ENCODE peak calls at places on chromosomes 4 and X, in seven cellular contexts. S is GM06990, D is uterus, F is H1, G is bronchial epithelial cell, C is mesothelial cell of epicardium, V is left lung. W is an unnamed sample.

GRCh38 chr4:126071346-126072333 is 756.9 kb downstream of the FAT4 start:
- DNase-seq in S (no peak), C (no peak), D (no peak), V (peak; percentile 35), G (peak; percentile 31), F (no peak), W (no peak)

GRCh38 chr4:159328766-159329165 is 225.9 kb downstream of the RAPGEF2 start:
- DNase-seq in D (no peak), C (no peak), S (no peak), V (no peak), G (no peak), F (no peak), W (no peak)

GRCh38 chr4:79455216-79455615 is 47.2 kb upstream of the GK2 start:
- DNase-seq in S (no peak), F (no peak), D (no peak), G (no peak), V (no peak), C (no peak), W (no peak)

GRCh38 chrX:119145241-119145653 is 17.6 kb upstream of the KIAA1210 start:
- DNase-seq in F (peak; percentile 52), D (no peak), V (no peak), G (peak; percentile 10), C (no peak), S (no peak), W (no peak)

GRCh38 chrX:38811515-38812239 is 10.4 kb downstream of the MID1IP1 start:
- DNase-seq in C (no peak), V (no peak), G (peak; percentile 87), F (no peak), S (no peak), D (no peak), W (no peak)

GRCh38 chrX:67619253-67619652 is 75.4 kb downstream of the AR start:
- DNase-seq in G (peak; percentile 90), S (no peak), D (no peak), C (no peak), F (no peak), V (no peak), W (no peak)

GRCh38 chrX:17680732-17681413 is 56.4 kb upstream of the SCML1 start:
- DNase-seq in D (no peak), V (no peak), F (no peak), C (no peak), S (no peak), G (no peak), W (no peak)

GRCh38 chrX:1582686-1583437 is 8.5 kb upstream of the AKAP17A start:
- DNase-seq in G (peak; percentile 70), C (no peak), S (no peak), V (no peak), D (no peak), F (peak; percentile 27), W (peak; percentile 75)

GRCh38 chr4:21769404-21770147 is 179.0 kb downstream of the KCNIP4 start:
- DNase-seq in D (no peak), G (peak; percentile 81), S (no peak), V (no peak), C (no peak), F (no peak), W (no peak)

GRCh38 chr4:104747635-104748034 is 252.9 kb upstream of the CXXC4 start:
- DNase-seq in S (no peak), V (no peak), D (no peak), C (no peak), G (peak; percentile 61), F (no peak), W (no peak)

GRCh38 chr4:70637239-70637920 is 8.8 kb downstream of the ENAM start:
- DNase-seq in D (no peak), F (no peak), G (no peak), S (no peak), V (no peak), C (no peak), W (no peak)

GRCh38 chr4:114043116-114043515 is 63.7 kb upstream of the ARSJ start:
- DNase-seq in C (no peak), F (no peak), G (peak; percentile 52), V (no peak), D (no peak), S (no peak), W (no peak)

GRCh38 chrX:19640693-19641374 is 125.5 kb upstream of the MAP3K15 start:
- DNase-seq in V (no peak), F (no peak), D (no peak), C (no peak), G (no peak), S (no peak), W (no peak)

GRCh38 chr4:5712517-5712916 is 1.5 kb downstream of the EVC start:
- DNase-seq in S (peak; percentile 69), D (no peak), F (no peak), V (no peak), C (no peak), G (peak; percentile 64), W (peak; percentile 80)

GRCh38 chrX:153336988-153337387 is 3.0 kb downstream of the ZNF275 start:
- DNase-seq in V (no peak), F (no peak), D (no peak), C (no peak), G (no peak), S (no peak), W (no peak)

GRCh38 chrX:50920132-50920531 is 9.6 kb downstream of the BMP15 start:
- DNase-seq in S (no peak), F (no peak), G (peak; percentile 40), D (no peak), C (no peak), V (no peak), W (no peak)

GRCh38 chr4:118711047-118711446 is 25.9 kb downstream of the METTL14 start:
- DNase-seq in F (no peak), D (no peak), C (no peak), S (no peak), G (no peak), V (no peak), W (no peak)

GRCh38 chr4:119671205-119671604 is 42.6 kb upstream of the PDE5A start:
- DNase-seq in S (no peak), C (no peak), D (no peak), F (no peak), V (no peak), G (no peak), W (no peak)

DNA sequence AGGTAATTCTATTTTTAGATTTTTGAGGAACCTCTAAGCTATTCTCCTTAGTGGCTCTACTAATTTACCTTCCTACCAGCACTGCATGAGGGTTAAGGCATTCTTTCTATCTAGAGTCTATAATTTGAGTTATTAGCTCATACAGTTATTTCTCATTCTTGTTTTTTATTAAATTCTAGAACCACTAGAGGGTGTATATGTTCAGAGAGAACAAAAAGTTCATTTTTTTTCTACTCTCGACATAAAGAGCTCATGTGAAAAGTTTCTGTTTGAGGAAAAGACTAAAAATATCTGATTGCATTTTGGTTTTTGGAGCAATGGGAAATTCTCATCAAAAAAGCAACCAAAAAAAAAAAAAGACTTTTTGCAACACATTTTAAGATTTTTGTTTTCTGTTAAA is 57.0 kb upstream of the LRAT start:
- DNase-seq in G (peak; percentile 32), C (no peak), V (no peak), D (no peak), S (no peak), F (no peak), W (no peak)
- TF ChIP-seq CTCF in G (peak; percentile 8), C (peak; percentile 54), V (no peak), D (no peak), S (peak; percentile 8), F (no peak), W (no peak)

DNA sequence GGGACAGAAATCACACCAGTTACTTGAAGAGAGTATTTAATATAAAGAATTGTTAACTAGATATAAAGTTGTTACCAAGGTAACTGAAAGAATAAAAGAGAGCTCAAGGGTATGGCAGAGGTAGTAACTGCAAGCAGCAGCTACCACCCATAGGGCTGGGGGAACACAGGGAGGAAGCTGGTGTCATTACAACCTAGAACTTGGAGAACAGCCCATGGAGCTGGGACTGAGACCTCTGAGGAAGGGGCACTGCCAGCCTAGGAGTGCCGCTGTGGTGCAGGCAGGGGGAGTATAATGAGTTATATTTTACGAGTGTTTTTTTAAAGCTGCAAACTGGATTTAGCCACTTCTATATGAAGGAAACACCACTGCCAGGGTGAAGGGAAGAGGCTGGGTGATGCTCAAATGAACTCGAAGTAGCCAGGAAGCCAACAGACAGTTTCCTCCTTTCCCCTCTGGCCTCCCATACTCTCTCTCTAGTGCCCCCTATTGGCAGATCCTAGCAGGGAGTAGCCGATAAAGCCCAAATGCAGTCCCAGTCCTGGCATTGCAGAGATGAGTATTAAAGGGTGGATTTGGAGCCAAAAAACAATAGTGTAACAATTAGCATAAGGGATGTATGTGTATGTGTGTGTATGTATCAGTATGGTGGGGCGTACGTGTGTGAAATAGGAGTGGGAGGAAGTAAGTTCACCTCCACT is 213.7 kb upstream of the LDB2 start:
- DNase-seq in V (no peak), G (no peak), S (no peak), F (peak; percentile 83), D (no peak), C (no peak), W (no peak)
- TF ChIP-seq CTCF in V (peak; percentile 12), G (peak; percentile 39), S (peak; percentile 65), F (peak; percentile 72), D (no peak), C (no peak), W (peak; percentile 73)

DNA sequence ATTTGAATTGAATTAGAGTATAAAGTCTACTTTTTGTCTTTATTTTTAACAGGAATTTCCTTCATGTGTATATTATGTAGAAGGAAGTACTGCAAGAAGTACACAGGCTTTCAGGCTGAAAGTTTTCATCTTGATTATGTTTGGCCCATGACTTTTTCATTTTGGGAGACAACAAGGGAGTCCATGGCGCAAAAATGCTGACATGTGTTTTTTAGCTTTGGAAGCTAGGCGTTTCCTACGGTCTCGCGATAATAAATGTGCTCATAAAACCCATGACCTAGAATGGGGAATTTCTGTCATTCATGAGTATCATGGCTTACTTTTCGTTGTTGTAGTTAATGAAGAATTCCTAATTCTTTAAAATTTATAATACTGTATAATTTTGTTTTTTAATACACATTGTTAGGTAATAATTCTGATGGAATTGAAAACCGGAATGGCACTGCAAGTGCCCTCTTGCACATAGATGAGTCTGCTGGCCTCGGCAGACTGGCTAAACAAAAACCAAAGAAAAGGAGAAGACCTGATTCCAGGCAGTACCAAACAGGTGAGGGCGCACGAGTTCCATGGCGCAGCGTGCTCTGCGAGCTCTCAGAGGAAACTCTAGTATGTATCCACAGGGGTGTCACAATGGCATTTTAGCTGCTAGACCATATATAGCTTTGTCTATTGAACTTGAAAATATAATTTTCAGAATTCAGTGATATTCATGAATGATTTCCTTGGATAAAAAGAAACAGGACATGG is 59.1 kb downstream of the ZFX start:
- DNase-seq in F (no peak), G (no peak), D (no peak), C (no peak), V (no peak), S (no peak), W (no peak)
- TF ChIP-seq CTCF in F (no peak), G (no peak), D (no peak), C (no peak), V (no peak), S (no peak), W (no peak)

GRCh38 chr4:112422644-112423043 is 93.3 kb downstream of the NEUROG2 start:
- DNase-seq in V (no peak), D (no peak), C (no peak), G (no peak), F (no peak), S (no peak), W (no peak)

GRCh38 chr4:112423591-112423990 is 92.4 kb downstream of the NEUROG2 start:
- DNase-seq in C (no peak), D (no peak), F (no peak), V (no peak), G (no peak), S (no peak), W (no peak)

GRCh38 chr4:112416464-112416863 is 99.5 kb downstream of the NEUROG2 start:
- DNase-seq in D (no peak), C (no peak), F (no peak), G (peak; percentile 84), V (no peak), S (no peak), W (no peak)

GRCh38 chr4:112421911-112422310 is 94.1 kb downstream of the NEUROG2 start:
- DNase-seq in D (no peak), C (no peak), S (no peak), F (no peak), V (no peak), G (no peak), W (no peak)

GRCh38 chr4:112418092-112418491 is 97.9 kb downstream of the NEUROG2 start:
- DNase-seq in C (no peak), V (no peak), S (no peak), D (no peak), F (peak; percentile 84), G (no peak), W (no peak)
- TF ChIP-seq CTCF in C (no peak), V (no peak), S (no peak), D (no peak), F (peak; percentile 78), G (no peak), W (peak; percentile 16)